ENCODE peak calls at places on chromosomes 1 and 21, in five cellular contexts. S is GM19239, G is fibroblast of the conjunctiva, U is tibial artery, Y is C1 segment of cervical spinal cord. O is an unnamed sample.
A peak's percentile ranks its signal among the peaks of the same experiment; 100 is the strongest.

GRCh38 chr1:239288964-239289535 is 97.3 kb upstream of the CHRM3 start:
- DNase-seq in S (no peak), G (no peak), U (no peak), Y (no peak), O (no peak)

GRCh38 chr21:44437696-44438431 is 17.4 kb upstream of the LRRC3 start:
- DNase-seq in S (no peak), G (no peak), U (no peak), Y (no peak), O (no peak)

GRCh38 chr1:176866011-176866410 is 298.5 kb downstream of the ASTN1 start:
- DNase-seq in S (no peak), G (no peak), U (no peak), Y (no peak), O (peak; percentile 11)

GRCh38 chr1:157723157-157723556 is 22.6 kb upstream of the FCRL3 start:
- DNase-seq in S (no peak), G (no peak), U (no peak), Y (no peak), O (no peak)

GRCh38 chr1:30904962-30905335 is 3.6 kb downstream of the SDC3 start:
- DNase-seq in S (no peak), G (no peak), U (no peak), Y (no peak), O (no peak)

GRCh38 chr1:39919545-39919944 is 17.8 kb upstream of the MYCL start:
- DNase-seq in S (peak; percentile 88), G (peak; percentile 22), U (no peak), Y (no peak), O (peak; percentile 95)

GRCh38 chr1:87197156-87197555 is 131.5 kb upstream of the LMO4 start:
- DNase-seq in S (no peak), G (no peak), U (no peak), Y (no peak), O (no peak)

GRCh38 chr1:10161121-10161520 is 49.2 kb upstream of the KIF1B start:
- DNase-seq in S (no peak), G (no peak), U (no peak), Y (no peak), O (no peak)

GRCh38 chr1:44572572-44572879 is 101.8 kb downstream of the TMEM53 start:
- DNase-seq in S (no peak), G (no peak), U (no peak), Y (no peak), O (no peak)

GRCh38 chr1:224182866-224183590 is at the start of gene DEGS1:
- DNase-seq in S (peak; percentile 77), G (no peak), U (peak; percentile 71), Y (peak; percentile 24), O (peak; percentile 92)

GRCh38 chr1:91929246-91929645 is 20.0 kb upstream of the BRDT start:
- DNase-seq in S (no peak), G (peak; percentile 54), U (no peak), Y (no peak), O (peak; percentile 60)

GRCh38 chr1:11875094-11875493 is 16.3 kb upstream of the NPPB start:
- DNase-seq in S (no peak), G (no peak), U (no peak), Y (no peak), O (peak; percentile 58)

GRCh38 chr21:40587786-40588353 is 259.1 kb downstream of the DSCAM start:
- DNase-seq in S (no peak), G (no peak), U (no peak), Y (no peak), O (no peak)

GRCh38 chr1:165441166-165441955 is 3.6 kb downstream of the RXRG start:
- DNase-seq in S (no peak), G (no peak), U (no peak), Y (no peak), O (no peak)

GRCh38 chr1:112457965-112458364 is 50.8 kb upstream of the WNT2B start:
- DNase-seq in S (no peak), G (no peak), U (no peak), Y (no peak), O (no peak)

GRCh38 chr1:48405400-48405799 is 66.6 kb downstream of the SPATA6 start:
- DNase-seq in S (no peak), G (no peak), U (peak; percentile 40), Y (no peak), O (no peak)

GRCh38 chr1:156583821-156584622 is 4.5 kb downstream of the TTC24 start:
- DNase-seq in S (peak; percentile 83), G (peak; percentile 79), U (peak; percentile 79), Y (no peak), O (peak; percentile 97)

GRCh38 chr1:99705385-99705784 is 59.5 kb downstream of the PALMD start:
- DNase-seq in S (no peak), G (no peak), U (no peak), Y (no peak), O (no peak)

GRCh38 chr1:109620396-109620817 is 770 bp downstream of the AMPD2 start:
- DNase-seq in S (no peak), G (no peak), U (no peak), Y (no peak), O (no peak)

GRCh38 chr1:161069731-161070270 is at the start of gene ARHGAP30:
- DNase-seq in S (peak; percentile 94), G (no peak), U (peak; percentile 58), Y (peak; percentile 5), O (peak; percentile 41)

GRCh38 chr21:33029975-33030461 is 4.3 kb downstream of the OLIG2 start:
- DNase-seq in S (no peak), G (no peak), U (no peak), Y (no peak), O (peak; percentile 49)